ENCODE peak calls at places on chromosomes 16 and 17, in nine cellular contexts. B, L, G, R, I, C, A, Q and H are unnamed samples.

GRCh38 chr16:90009172-90009899 is 9.9 kb downstream of the DBNDD1 start:
- DNase-seq in I (no peak), G (no peak), C (no peak), A (no peak), Q (no peak), B (no peak), R (no peak), L (no peak), H (no peak)

GRCh38 chr17:76537578-76538280 is at the start of gene CYGB:
- DNase-seq in R (no peak), G (no peak), L (no peak), B (no peak), I (no peak), C (no peak), Q (peak), A (no peak), H (peak)

GRCh38 chr16:10579965-10580918 is at the start of gene EMP2:
- DNase-seq in A (peak), G (peak), R (peak), B (peak), I (no peak), Q (peak), L (peak), C (peak), H (peak)

GRCh38 chr16:57707331-57707730 is 12.7 kb downstream of the DRC7 start:
- DNase-seq in C (no peak), I (no peak), R (no peak), Q (no peak), B (no peak), L (no peak), G (no peak), A (no peak), H (no peak)

GRCh38 chr17:38333635-38334295 is 10.0 kb downstream of the GPR179 start:
- DNase-seq in B (peak), A (no peak), R (no peak), G (peak), C (peak), Q (peak), L (peak), I (peak), H (no peak)

GRCh38 chr17:72053069-72053846 is 67.6 kb upstream of the SOX9 start:
- DNase-seq in A (no peak), L (no peak), C (no peak), R (no peak), B (no peak), G (no peak), Q (peak), I (no peak), H (no peak)

GRCh38 chr17:30226878-30227277 is 8.6 kb downstream of the SLC6A4 start:
- DNase-seq in B (no peak), R (no peak), I (no peak), A (no peak), G (no peak), Q (no peak), C (no peak), L (no peak), H (peak)

GRCh38 chr16:89723279-89724250 is 2.2 kb downstream of the ZNF276 start:
- DNase-seq in C (no peak), I (no peak), G (no peak), A (no peak), B (no peak), Q (peak), R (peak), L (no peak), H (no peak)

GRCh38 chr17:74566132-74566753 is 1.1 kb downstream of the CD300H start:
- DNase-seq in I (peak), L (peak), C (peak), B (peak), A (peak), G (peak), R (no peak), Q (peak), H (peak)

GRCh38 chr17:55768946-55769624 is 18.2 kb downstream of the PCTP start:
- DNase-seq in B (no peak), G (no peak), R (peak), L (no peak), C (no peak), A (no peak), I (no peak), Q (peak), H (no peak)

GRCh38 chr17:17557796-17558195 is 33.7 kb downstream of the PEMT start:
- DNase-seq in I (no peak), A (no peak), C (no peak), G (no peak), B (no peak), Q (no peak), L (no peak), R (no peak), H (no peak)

GRCh38 chr17:17555906-17556305 is 35.6 kb downstream of the PEMT start:
- DNase-seq in R (no peak), A (no peak), L (no peak), B (no peak), G (no peak), I (no peak), Q (no peak), C (no peak), H (no peak)

GRCh38 chr17:17560167-17560566 is 31.3 kb downstream of the PEMT start:
- DNase-seq in G (no peak), C (no peak), B (no peak), I (no peak), A (no peak), R (no peak), L (no peak), Q (no peak), H (no peak)

GRCh38 chr17:17559164-17559563 is 32.3 kb downstream of the PEMT start:
- DNase-seq in I (no peak), A (no peak), B (no peak), G (no peak), R (no peak), C (no peak), Q (no peak), L (no peak), H (no peak)

DNA sequence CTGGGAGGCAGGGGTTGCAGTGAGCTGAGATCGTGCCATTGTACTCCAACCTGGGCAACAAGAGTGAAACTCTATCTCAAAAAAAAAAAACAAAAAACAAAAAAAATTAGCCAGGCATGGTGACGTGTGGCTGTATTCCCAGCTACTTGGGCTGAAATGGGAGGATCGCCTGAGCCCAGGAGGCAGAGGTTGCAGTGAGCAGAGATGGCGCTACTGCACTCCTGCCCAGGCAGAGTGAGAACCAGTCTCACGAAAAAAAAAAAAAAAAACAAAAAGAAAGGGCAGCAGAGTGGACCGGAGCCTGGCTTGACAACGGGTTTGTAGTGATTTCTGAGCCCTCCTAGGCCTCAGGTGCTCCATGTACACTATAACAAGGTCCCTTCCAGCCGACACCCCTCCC is 33.1 kb downstream of the PEMT start:
- DNase-seq in L (no peak), G (no peak), R (no peak), A (no peak), B (no peak), C (no peak), I (no peak), Q (no peak), H (no peak)
- H3K4me2 ChIP-seq in L (no peak), G (no peak), R (no peak), A (no peak), B (no peak), C (no peak), I (no peak), Q (no peak), H (no peak)

GRCh38 chr17:31574458-31574857 is 183.0 kb downstream of the RAB11FIP4 start:
- DNase-seq in C (no peak), L (no peak), R (no peak), B (no peak), A (no peak), G (no peak), Q (no peak), I (no peak), H (no peak)
- H3K4me2 ChIP-seq in C (no peak), L (no peak), R (no peak), B (peak), A (no peak), G (no peak), Q (no peak), I (no peak), H (no peak)

GRCh38 chr16:31479752-31480151 is 3.2 kb upstream of the SLC5A2 start:
- DNase-seq in L (no peak), C (no peak), B (no peak), R (no peak), G (no peak), I (no peak), A (no peak), Q (no peak), H (no peak)
- H3K4me2 ChIP-seq in L (no peak), C (no peak), B (no peak), R (no peak), G (no peak), I (no peak), A (no peak), Q (no peak), H (no peak)

DNA sequence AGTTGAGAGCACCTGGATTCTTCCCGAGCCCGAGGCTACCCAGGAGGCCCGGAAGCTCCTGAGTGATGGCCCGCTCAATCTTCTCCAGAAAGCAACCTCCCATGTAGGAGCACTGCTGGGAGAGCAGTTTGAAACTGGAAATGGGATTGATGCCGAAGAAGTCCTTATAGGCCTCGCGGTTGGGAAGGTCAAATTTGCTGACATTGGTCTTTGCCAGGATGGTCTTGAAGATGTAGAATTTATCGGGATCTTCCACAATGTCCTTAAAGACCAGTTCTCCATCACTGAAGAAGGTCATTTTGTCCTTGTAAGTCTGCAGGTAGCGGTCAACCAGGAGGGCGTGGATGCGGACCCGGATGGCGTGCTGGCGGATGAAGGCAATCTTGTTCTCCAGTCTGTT is 49.7 kb downstream of the SRL start:
- DNase-seq in C (no peak), Q (no peak), L (no peak), G (no peak), A (no peak), B (no peak), I (no peak), R (no peak), H (no peak)
- H3K4me2 ChIP-seq in C (no peak), Q (no peak), L (no peak), G (no peak), A (no peak), B (no peak), I (no peak), R (no peak), H (no peak)

DNA sequence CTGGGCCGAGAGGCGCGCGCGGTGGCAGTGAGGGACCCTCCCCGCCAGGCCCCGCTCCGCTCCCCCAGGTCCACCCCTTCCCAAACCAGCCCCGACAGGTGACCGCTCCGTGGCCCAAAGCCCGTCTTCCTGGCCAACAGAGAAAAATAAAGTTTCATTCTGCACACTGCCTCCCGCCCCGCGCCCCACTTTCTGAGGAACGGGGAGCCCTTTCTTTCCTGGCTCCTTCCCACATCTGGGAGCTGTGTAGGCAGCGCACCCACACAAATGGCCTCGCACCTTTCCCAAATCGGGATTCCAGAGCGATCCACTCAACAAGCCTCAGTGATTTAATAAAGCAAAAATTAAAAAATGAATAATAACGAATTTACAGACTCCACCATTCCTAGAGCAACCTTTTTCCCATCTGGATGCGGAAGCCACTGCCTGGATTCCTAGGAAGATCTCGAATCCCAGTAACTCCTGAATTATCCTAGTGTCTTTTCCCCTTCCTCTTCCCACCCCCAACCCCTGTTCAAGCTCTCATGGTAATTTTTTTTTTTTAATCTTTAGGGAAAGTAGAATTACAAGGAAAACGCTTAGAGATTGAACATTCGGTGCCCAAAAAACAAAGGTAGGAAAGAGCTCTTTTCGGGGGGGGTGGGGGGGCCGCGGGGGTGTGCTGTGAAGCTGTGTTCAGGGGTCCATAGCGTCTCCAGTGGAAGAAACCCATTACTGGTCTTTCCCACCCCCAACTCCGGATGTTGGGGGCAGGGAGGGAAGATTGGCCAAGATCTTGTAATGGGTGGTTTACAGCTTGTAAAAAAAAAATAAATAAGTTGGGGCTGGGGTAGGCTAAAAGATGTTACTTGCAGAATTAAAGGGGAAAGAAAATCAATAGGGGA is 1.6 kb downstream of the IGF2BP1 start:
- DNase-seq in R (peak), I (peak), G (no peak), C (no peak), L (peak), B (no peak), A (no peak), Q (peak), H (no peak)
- H3K4me2 ChIP-seq in R (peak), I (peak), G (peak), C (peak), L (peak), B (peak), A (no peak), Q (peak), H (peak)

GRCh38 chr16:15033309-15033707 is 22.6 kb downstream of the NTAN1 start:
- DNase-seq in Q (no peak), A (no peak), G (no peak), C (no peak), L (no peak), B (no peak), R (no peak), I (no peak), H (no peak)
- H3K4me2 ChIP-seq in Q (no peak), A (no peak), G (no peak), C (no peak), L (no peak), B (no peak), R (no peak), I (no peak), H (no peak)